ENCODE peak calls at places on chromosomes 2 and 18, in five cellular contexts. R, I, O, H and U are unnamed samples.
A peak's percentile ranks its signal among the peaks of the same experiment; 100 is the strongest.

GRCh38 chr2:53379547-53379946 is 388.1 kb upstream of the CHAC2 start:
- DNase-seq in I (no peak), R (no peak), H (no peak), O (no peak), U (no peak)

GRCh38 chr2:17754773-17755425 is 961 bp downstream of the GEN1 start:
- DNase-seq in I (peak; percentile 22), R (no peak), H (no peak), O (no peak), U (no peak)

GRCh38 chr2:173590278-173590811 is 235.7 kb downstream of the CDCA7 start:
- DNase-seq in R (no peak), H (peak; percentile 36), O (no peak), I (peak; percentile 98), U (peak; percentile 91)

GRCh38 chr2:2717406-2717805 is 386.3 kb upstream of the MYT1L start:
- DNase-seq in O (no peak), R (no peak), H (no peak), I (no peak), U (no peak)

GRCh38 chr2:3169106-3169870 is 208.3 kb downstream of the EIPR1 start:
- DNase-seq in H (no peak), R (no peak), O (no peak), I (peak; percentile 76), U (peak; percentile 66)

GRCh38 chr18:52570975-52571374 is 231.0 kb downstream of the DCC start:
- DNase-seq in R (no peak), I (no peak), H (no peak), O (no peak), U (peak; percentile 2)

GRCh38 chr2:220175967-220176366 is 548.5 kb downstream of the SLC4A3 start:
- DNase-seq in R (no peak), I (no peak), H (no peak), O (no peak), U (no peak)

GRCh38 chr2:36411962-36412444 is 56.4 kb downstream of the CRIM1 start:
- DNase-seq in R (no peak), I (no peak), O (no peak), H (peak; percentile 53), U (no peak)

GRCh38 chr2:241818943-241819270 is 9.9 kb downstream of the NEU4 start:
- DNase-seq in O (no peak), H (no peak), I (no peak), R (no peak), U (no peak)

GRCh38 chr2:157302492-157303099 is 23.0 kb downstream of the ERMN start:
- DNase-seq in H (peak; percentile 69), R (no peak), I (peak; percentile 56), O (no peak), U (peak; percentile 50)

GRCh38 chr2:200968162-200968561 is 4.7 kb upstream of the ORC2 start:
- DNase-seq in R (no peak), O (no peak), I (no peak), H (no peak), U (no peak)

GRCh38 chr2:60989256-60989655 is 28.3 kb upstream of the PEX13 start:
- DNase-seq in I (no peak), R (no peak), H (no peak), O (no peak), U (no peak)